ENCODE peak calls at places on chromosome 12, in six cellular contexts. Z is SK-N-SH, S is GM23248, Q is PC-3, I is HCT116, U is MM.1S. K is an unnamed sample. For H3K36me3, the result is how much of the 10 kb centered on the place peaks cover.

GRCh38 chr12:107504503-107504885 is 181.1 kb upstream of the PWP1 start:
- DNase-seq in S (no peak), Z (peak), U (no peak), Q (no peak), I (no peak), K (no peak)

GRCh38 chr12:79451988-79452387 is 238.8 kb downstream of the PAWR start:
- DNase-seq in Z (peak), S (peak), I (no peak), Q (peak), U (no peak), K (no peak)

GRCh38 chr12:115574831-115575230 is 702.7 kb downstream of the MED13L start:
- DNase-seq in Z (no peak), Q (no peak), I (no peak), S (no peak), U (no peak), K (no peak)

GRCh38 chr12:4014858-4015224 is 141.6 kb upstream of the PARP11 start:
- DNase-seq in Q (no peak), S (no peak), I (no peak), U (no peak), Z (no peak), K (no peak)

GRCh38 chr12:94762259-94762942 is 112.0 kb upstream of the TMCC3 start:
- DNase-seq in Z (no peak), I (no peak), U (peak), Q (peak), S (no peak), K (no peak)

GRCh38 chr12:6871052-6871957 is 1.8 kb downstream of the SPSB2 start:
- DNase-seq in S (peak), U (peak), Z (no peak), I (peak), Q (peak), K (peak)

GRCh38 chr12:8819676-8819980 is 2.8 kb upstream of the A2ML1 start:
- DNase-seq in S (no peak), U (no peak), Z (no peak), I (no peak), Q (peak), K (no peak)

GRCh38 chr12:5783274-5783920 is 161.7 kb downstream of the ANO2 start:
- DNase-seq in S (peak), I (no peak), Q (no peak), U (no peak), Z (no peak), K (no peak)

GRCh38 chr12:89345376-89345775 is 6.9 kb downstream of the DUSP6 start:
- DNase-seq in Z (no peak), I (no peak), U (peak), Q (no peak), S (no peak), K (no peak)

GRCh38 chr12:100611031-100611430 is 37.5 kb downstream of the GAS2L3 start:
- DNase-seq in S (peak), Z (no peak), U (no peak), Q (no peak), I (no peak), K (no peak)

GRCh38 chr12:1879633-1880032 is 38.8 kb downstream of the CACNA2D4 start:
- DNase-seq in I (no peak), Q (no peak), U (no peak), S (no peak), Z (peak), K (no peak)

GRCh38 chr12:116406529-116406928 is 129.0 kb upstream of the MED13L start:
- DNase-seq in Z (no peak), I (peak), S (peak), U (no peak), Q (peak), K (no peak)

GRCh38 chr12:99092100-99092851 is 447.2 kb downstream of the APAF1 start:
- DNase-seq in U (no peak), S (no peak), I (no peak), Z (no peak), Q (no peak), K (no peak)

GRCh38 chr12:130719263-130719892 is 3.3 kb upstream of the RIMBP2 start:
- DNase-seq in U (no peak), I (no peak), Z (peak), Q (no peak), S (no peak), K (no peak)

GRCh38 chr12:117036046-117036445 is 63.2 kb downstream of the TESC start:
- DNase-seq in U (no peak), S (no peak), Z (no peak), Q (no peak), I (no peak), K (no peak)

GRCh38 chr12:79919762-79920161 is 15.1 kb downstream of the PPP1R12A start:
- DNase-seq in S (no peak), U (no peak), I (no peak), Z (no peak), Q (no peak), K (no peak)

GRCh38 chr12:132296063-132296462 is 33.3 kb downstream of the GALNT9 start:
- DNase-seq in Z (no peak), S (no peak), Q (no peak), I (no peak), U (no peak), K (no peak)

GRCh38 chr12:53381739-53382630 is 2.0 kb downstream of the SP1 start:
- DNase-seq in I (no peak), Q (peak), S (peak), U (peak), Z (no peak), K (peak)

GRCh38 chr12:96810057-96810456 is 97.0 kb upstream of the NEDD1 start:
- DNase-seq in U (peak), I (no peak), Z (no peak), S (no peak), Q (peak), K (peak)

GRCh38 chr12:110741795-110742717 is 635 bp downstream of the PPP1CC start:
- DNase-seq in S (peak), U (peak), Z (peak), I (no peak), Q (peak), K (peak)

GRCh38 chr12:51009038-51009437 is 17.1 kb downstream of the SLC11A2 start:
- DNase-seq in I (no peak), S (no peak), Q (no peak), Z (no peak), U (no peak), K (no peak)

GRCh38 chr12:5511644-5512584 is 80.0 kb downstream of the NTF3 start:
- DNase-seq in S (peak), Z (peak), I (peak), Q (peak), U (no peak), K (peak)

GRCh38 chr12:132066345-132066685 is 77.8 kb downstream of the DDX51 start:
- DNase-seq in Q (no peak), I (no peak), U (no peak), S (no peak), Z (no peak), K (no peak)

GRCh38 chr12:20567413-20567812 is 127.7 kb upstream of the SLCO1C1 start:
- DNase-seq in U (no peak), I (no peak), Z (no peak), Q (peak), S (no peak), K (no peak)

GRCh38 chr12:46604684-46605083 is 221.1 kb downstream of the SLC38A4 start:
- DNase-seq in I (no peak), Q (no peak), S (no peak), Z (no peak), U (no peak), K (no peak)

GRCh38 chr12:89247541-89247942 is 104.8 kb downstream of the DUSP6 start:
- DNase-seq in U (no peak), Q (peak), I (peak), Z (peak), S (peak), K (peak)

GRCh38 chr12:13843841-13844240 is 137.6 kb downstream of the GRIN2B start:
- DNase-seq in Q (no peak), Z (no peak), U (no peak), S (no peak), I (no peak), K (peak)

GRCh38 chr12:121005346-121005815 is 10.9 kb downstream of the C12orf43 start:
- DNase-seq in U (peak), Z (peak), Q (peak), I (peak), S (peak), K (peak)
- H3K36me3 ChIP-seq in U (under half), Z (under half), Q (under half), I (under half), S (under half), K (under half)

GRCh38 chr12:123971449-123971769 is 1.2 kb downstream of the CCDC92 start:
- DNase-seq in Z (no peak), S (no peak), Q (no peak), U (no peak), I (no peak), K (no peak)
- H3K9ac ChIP-seq in Z (peak), S (peak), Q (peak), U (peak), I (peak), K (no peak)

DNA sequence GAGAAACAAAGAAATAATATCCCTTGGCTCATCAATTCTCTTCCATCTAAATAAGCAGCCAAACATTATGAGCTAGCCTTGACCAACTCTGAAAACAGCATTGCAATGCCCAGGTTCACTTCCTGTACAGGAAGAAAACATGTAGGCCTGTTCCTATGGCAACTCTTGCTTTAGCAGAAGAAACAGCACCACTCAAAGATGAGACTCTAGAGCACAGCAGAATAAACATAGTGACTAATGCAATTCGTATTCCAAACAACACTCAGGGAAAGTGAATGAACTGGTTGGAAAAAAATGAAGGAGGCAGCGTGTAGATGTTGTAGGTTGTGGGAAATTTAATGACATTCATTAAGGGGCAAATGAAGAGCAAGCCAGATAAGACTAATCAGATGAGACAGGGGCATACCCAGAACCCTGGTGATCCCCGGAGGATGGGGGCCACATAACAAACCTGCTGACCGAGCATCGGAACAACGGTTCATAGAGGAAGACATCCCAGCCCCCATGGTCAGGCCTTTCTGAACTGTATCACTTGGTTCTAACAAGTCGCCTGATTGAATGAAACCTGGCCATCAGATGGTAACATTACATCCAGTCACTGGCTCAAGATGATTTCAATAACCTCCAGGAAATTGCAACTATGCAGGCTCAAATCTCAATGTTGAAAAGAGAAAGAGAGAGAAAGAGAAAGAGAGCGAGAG is 9.0 kb downstream of the ARHGDIB start:
- DNase-seq in S (peak), Q (peak), I (peak), Z (no peak), U (peak), K (no peak)
- TF ChIP-seq EZH2phosphoT487 in S (no peak), Q (no peak), I (no peak), Z (no peak), U (no peak), K (no peak)

GRCh38 chr12:124442772-124443445 is 124.5 kb downstream of the NCOR2 start:
- DNase-seq in Q (no peak), I (no peak), Z (no peak), U (no peak), S (peak), K (no peak)
- H3K36me3 ChIP-seq in Q (under half), I (under half), Z (under half), U (under half), S (under half), K (under half)

GRCh38 chr12:101706403-101706802 is 9.0 kb downstream of the CHPT1 start:
- DNase-seq in S (no peak), U (no peak), Z (no peak), Q (no peak), I (no peak), K (no peak)

GRCh38 chr12:101713059-101713682 is 15.7 kb downstream of the CHPT1 start:
- DNase-seq in Z (no peak), Q (no peak), S (no peak), I (no peak), U (no peak), K (peak)

GRCh38 chr12:101710289-101710688 is 12.8 kb downstream of the CHPT1 start:
- DNase-seq in S (no peak), I (no peak), Z (no peak), Q (no peak), U (no peak), K (no peak)

GRCh38 chr12:101703487-101703886 is 6.0 kb downstream of the CHPT1 start:
- DNase-seq in Z (no peak), Q (no peak), I (no peak), S (no peak), U (no peak), K (no peak)

DNA sequence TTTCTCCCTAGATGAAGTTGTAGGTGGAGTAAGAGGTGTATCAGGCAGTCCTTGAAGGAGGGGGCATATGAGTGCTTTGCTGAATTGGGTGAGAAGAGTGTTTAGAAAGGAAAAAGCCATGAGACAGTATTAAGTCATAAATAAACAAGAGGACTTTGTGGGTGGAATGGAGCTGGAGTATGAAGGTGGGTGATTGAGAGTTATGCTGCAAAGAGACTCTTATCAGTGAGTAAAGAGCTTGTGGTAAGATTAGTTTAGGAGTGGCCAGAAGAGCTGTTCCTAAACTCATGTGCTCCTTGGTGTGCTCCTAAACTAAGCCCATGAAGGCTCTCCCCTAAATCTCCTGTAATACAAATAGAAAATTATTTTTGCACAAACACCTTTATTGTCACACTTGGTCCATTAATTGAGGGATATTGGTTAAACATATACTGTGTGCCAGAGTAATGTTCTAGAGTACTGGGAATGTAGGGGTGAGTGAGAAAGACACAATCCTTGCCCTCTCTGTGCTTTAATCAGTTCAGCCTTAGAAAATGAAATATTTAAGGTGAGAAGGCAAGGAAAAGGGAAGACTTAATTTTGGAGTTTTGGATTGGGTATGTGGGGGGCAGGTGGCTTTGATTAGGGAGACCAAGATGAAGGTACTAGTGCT is 9.8 kb downstream of the CHPT1 start:
- DNase-seq in S (no peak), Z (no peak), I (no peak), Q (peak), U (no peak), K (no peak)
- H3K9ac ChIP-seq in S (no peak), Z (no peak), I (no peak), Q (no peak), U (no peak), K (no peak)

K was measured in neural progenitor cell.